ENCODE peak calls at places on chromosomes 11 and 22, in five cellular contexts. D is right lobe of liver, B is body of pancreas, W is heart left ventricle, K is breast epithelium. U is an unnamed sample.

GRCh38 chr11:132100583-132100982 is 730.2 kb downstream of the NTM start:
- DNase-seq in D (no peak), B (no peak), W (no peak), K (no peak), U (no peak)

GRCh38 chr11:107018902-107019493 is 722 bp upstream of the GUCY1A2 start:
- DNase-seq in D (peak), B (peak), W (peak), K (no peak), U (peak)

GRCh38 chr11:45599161-45599943 is 66.1 kb downstream of the CHST1 start:
- DNase-seq in D (no peak), B (no peak), W (no peak), K (no peak), U (no peak)

GRCh38 chr22:41713004-41713403 is 13.7 kb downstream of the MEI1 start:
- DNase-seq in D (no peak), B (no peak), W (no peak), K (no peak), U (no peak)

GRCh38 chr11:36075053-36075452 is 131.2 kb downstream of the LDLRAD3 start:
- DNase-seq in D (no peak), B (no peak), W (no peak), K (no peak), U (no peak)

GRCh38 chr11:35418847-35419712 is at the start of gene SLC1A2:
- DNase-seq in D (no peak), B (no peak), W (peak), K (no peak), U (no peak)

GRCh38 chr11:112320668-112321067 is 60.0 kb upstream of the PLET1 start:
- DNase-seq in D (peak), B (peak), W (peak), K (peak), U (peak)

GRCh38 chr11:102476069-102476468 is 23.5 kb upstream of the TMEM123 start:
- DNase-seq in D (no peak), B (no peak), W (no peak), K (no peak), U (no peak)

GRCh38 chr11:110000858-110001257 is 92.3 kb upstream of the ZC3H12C start:
- DNase-seq in D (no peak), B (no peak), W (no peak), K (no peak), U (no peak)

GRCh38 chr22:40006641-40007040 is 11.9 kb downstream of the FAM83F start:
- DNase-seq in D (no peak), B (no peak), W (no peak), K (no peak), U (no peak)

GRCh38 chr22:36332623-36333331 is 55.0 kb downstream of the MYH9 start:
- DNase-seq in D (no peak), B (peak), W (no peak), K (peak), U (peak)
- H3K4me3 ChIP-seq in D (no peak), B (no peak), W (no peak), K (peak), U (no peak)

GRCh38 chr11:70645537-70645936 is 247.2 kb downstream of the CTTN start:
- DNase-seq in D (no peak), B (no peak), W (no peak), K (no peak), U (no peak)
- H3K27ac ChIP-seq in D (no peak), B (no peak), W (no peak), K (no peak), U (no peak)

DNA sequence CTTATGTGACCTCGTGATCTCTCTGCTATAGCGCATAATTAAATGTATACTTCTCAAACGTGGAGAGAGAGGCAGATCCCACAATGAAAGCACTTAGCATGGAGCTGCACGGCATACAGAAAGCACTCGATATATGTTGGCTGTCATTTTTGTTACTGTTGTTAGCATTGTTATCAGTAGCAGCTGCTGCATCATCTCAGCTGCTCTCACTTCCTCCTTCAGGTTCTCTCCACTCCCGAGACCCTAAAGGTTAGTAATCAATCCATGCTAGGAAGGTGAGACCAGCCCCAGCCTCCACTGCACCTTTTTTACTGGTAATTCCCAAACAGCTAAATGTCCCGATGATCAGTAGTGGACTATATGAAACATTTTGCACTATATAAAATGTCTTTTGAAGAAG is 13.4 kb upstream of the API5 start:
- DNase-seq in D (no peak), B (no peak), W (no peak), K (no peak), U (no peak)
- TF ChIP-seq CTCF in D (no peak), B (no peak), W (no peak), K (no peak), U (no peak)

GRCh38 chr11:65885808-65886536 is 2.3 kb downstream of the FIBP start:
- DNase-seq in D (no peak), B (no peak), W (no peak), K (no peak), U (no peak)
- H3K4me3 ChIP-seq in D (no peak), B (no peak), W (no peak), K (no peak), U (no peak)

GRCh38 chr22:50483977-50484853 is 2.4 kb upstream of the MIOX start:
- DNase-seq in D (peak), B (peak), W (no peak), K (no peak), U (no peak)
- H3K27ac ChIP-seq in D (no peak), B (peak), W (no peak), K (no peak), U (no peak)

GRCh38 chr11:16195659-16196058 is 160.7 kb downstream of the SOX6 start:
- DNase-seq in D (no peak), B (no peak), W (no peak), K (no peak), U (no peak)

GRCh38 chr11:16191852-16192240 is 164.5 kb downstream of the SOX6 start:
- DNase-seq in D (no peak), B (no peak), W (no peak), K (no peak), U (no peak)

GRCh38 chr11:16194566-16194965 is 161.8 kb downstream of the SOX6 start:
- DNase-seq in D (no peak), B (no peak), W (peak), K (no peak), U (no peak)

GRCh38 chr11:16193897-16194381 is 162.4 kb downstream of the SOX6 start:
- DNase-seq in D (no peak), B (no peak), W (no peak), K (no peak), U (no peak)

DNA sequence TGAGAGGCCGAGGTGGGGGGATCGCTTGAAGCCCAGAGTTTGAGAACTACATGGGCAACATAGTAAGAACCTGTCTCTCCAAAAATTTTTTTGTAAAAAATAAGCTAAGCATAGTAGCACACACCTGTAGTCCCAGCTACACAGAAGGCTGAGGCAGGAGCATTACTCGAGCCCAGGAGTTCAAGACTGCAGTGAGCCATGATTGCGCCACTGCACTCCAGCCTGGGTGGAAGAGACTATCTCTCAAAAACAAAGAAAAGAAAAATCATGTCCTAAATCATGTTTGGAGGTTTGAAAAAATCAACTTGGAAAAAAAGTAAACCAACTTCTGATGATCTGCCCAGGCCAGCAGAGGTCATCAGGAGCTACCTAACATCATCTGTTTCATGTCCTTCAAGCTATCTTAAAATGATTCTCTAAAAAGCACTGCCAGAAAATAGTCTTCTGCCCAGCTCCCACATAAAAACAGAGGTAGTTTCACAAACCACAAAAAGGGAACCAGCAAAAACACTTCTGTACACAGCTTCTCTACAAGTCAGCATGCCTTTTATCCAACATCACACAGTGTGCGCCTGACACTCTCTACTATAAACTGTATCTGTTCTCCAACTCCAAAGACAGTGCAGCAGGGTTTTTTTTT is 165.0 kb downstream of the SOX6 start:
- DNase-seq in D (no peak), B (no peak), W (no peak), K (no peak), U (no peak)
- TF ChIP-seq CTCF in D (peak), B (no peak), W (peak), K (no peak), U (peak)

GRCh38 chr11:1573847-1574255 is 1.8 kb upstream of the DUSP8 start:
- DNase-seq in D (peak), B (peak), W (peak), K (peak), U (no peak)
- H3K4me3 ChIP-seq in D (no peak), B (no peak), W (peak), K (peak), U (peak)

DNA sequence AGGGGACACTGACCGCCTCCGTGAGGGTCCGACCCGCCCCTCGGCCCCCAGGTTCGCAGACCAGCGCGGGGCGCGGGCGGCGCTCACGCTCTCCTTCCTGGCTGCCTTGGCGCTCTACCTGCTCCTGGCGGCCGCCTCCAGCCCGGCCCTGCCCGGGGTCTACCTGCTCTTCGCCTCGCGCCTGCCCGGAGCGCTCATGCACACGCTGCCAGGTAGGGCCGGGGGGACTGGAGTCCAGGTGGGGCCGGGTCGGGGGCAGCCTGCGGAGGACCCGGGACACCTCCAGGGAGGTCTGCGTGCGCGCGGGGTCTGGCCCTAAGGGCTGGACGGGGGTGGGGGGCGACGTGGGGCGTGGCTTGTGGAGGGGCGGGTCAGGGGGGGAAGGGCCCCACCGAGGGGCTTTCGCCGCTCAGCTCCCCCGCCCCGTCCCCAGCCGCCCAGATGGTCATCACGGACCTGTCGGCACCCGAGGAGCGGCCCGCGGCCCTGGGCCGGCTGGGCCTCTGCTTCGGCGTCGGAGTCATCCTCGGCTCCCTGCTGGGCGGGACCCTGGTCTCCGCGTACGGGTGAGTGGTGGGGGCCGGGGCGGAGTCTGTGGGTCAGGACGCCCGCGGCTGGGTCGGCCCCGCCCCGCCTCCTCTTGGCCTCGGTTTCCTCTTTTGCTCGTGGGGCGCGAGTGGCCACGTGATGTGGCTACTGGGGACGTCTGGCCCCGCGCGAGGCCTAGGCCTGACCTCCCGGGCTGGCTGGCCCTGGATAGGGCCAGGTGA is 19.9 kb downstream of the PHLDA2 start:
- DNase-seq in D (no peak), B (no peak), W (no peak), K (no peak), U (no peak)
- H3K27ac ChIP-seq in D (no peak), B (no peak), W (no peak), K (peak), U (no peak)

GRCh38 chr11:77619576-77620198 is 17.9 kb downstream of the CLNS1A start:
- DNase-seq in D (no peak), B (no peak), W (no peak), K (no peak), U (no peak)
- TF ChIP-seq CTCF in D (peak), B (peak), W (peak), K (peak), U (peak)

DNA sequence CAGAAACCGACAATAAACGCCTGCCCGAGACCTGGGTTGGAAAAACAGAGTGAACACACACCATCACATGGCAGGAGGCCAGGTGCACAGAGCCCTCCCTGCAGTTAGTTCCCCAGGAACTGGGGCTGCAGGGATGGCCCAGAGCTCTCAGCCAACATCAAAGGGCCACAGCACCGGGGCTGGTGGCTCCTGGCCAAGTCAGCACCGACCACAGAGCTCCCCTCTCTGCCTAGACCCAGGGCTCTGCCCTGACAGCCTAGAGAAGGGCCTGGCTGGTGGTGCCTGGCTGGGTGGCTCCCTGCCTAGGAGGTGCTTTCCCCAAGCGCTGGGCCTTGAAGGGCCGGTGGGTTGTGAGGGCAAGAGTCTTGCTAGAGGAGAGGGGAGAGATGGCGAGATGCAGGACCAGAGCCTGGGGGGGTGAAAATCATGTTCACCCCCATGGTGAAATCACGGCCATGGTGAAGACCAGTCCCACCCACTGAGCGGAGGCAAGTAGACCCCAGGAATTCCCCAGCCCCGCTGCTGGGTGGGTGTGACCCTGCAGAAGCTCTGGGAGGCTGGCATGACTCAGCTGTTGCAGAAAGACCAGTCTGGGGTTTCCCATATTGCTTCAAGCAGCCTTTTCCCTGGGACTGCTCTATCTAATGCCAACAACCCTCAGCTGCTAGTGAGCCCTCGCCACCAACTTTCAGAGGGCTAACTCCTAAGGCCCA is 7.2 kb upstream of the BID start:
- DNase-seq in D (peak), B (no peak), W (no peak), K (no peak), U (no peak)
- H3K4me3 ChIP-seq in D (no peak), B (no peak), W (no peak), K (no peak), U (no peak)